ENCODE peak calls at places on chromosome 5, in six cellular contexts. A is pancreas, V is heart right ventricle, S is mammary epithelial cell, Z is spleen, K is right lobe of liver. D is an unnamed sample. For H3K4me1 and H3K36me3, the result is how much of the 10 kb centered on the place peaks cover.

GRCh38 chr5:8349855-8350254 is 480.9 kb downstream of the MTRR start:
- DNase-seq in V (no peak), Z (no peak), S (no peak), A (no peak), K (no peak), D (no peak)

GRCh38 chr5:126594077-126594476 is 942 bp downstream of the ALDH7A1 start:
- DNase-seq in K (no peak), V (no peak), A (no peak), Z (no peak), S (peak), D (no peak)

GRCh38 chr5:134122530-134122929 is 8.0 kb downstream of the TCF7 start:
- DNase-seq in A (no peak), K (no peak), S (no peak), Z (peak), V (no peak), D (no peak)

GRCh38 chr5:172719211-172719610 is 51.8 kb downstream of the DUSP1 start:
- DNase-seq in K (peak), V (no peak), Z (no peak), A (no peak), S (no peak), D (no peak)

GRCh38 chr5:64210866-64211265 is 45.2 kb downstream of the RNF180 start:
- DNase-seq in V (no peak), A (no peak), S (peak), Z (no peak), K (no peak), D (no peak)

GRCh38 chr5:170363671-170364070 is 25.5 kb downstream of the KCNMB1 start:
- DNase-seq in S (no peak), K (no peak), Z (no peak), A (no peak), V (no peak), D (no peak)

GRCh38 chr5:158758666-158759065 is 341.1 kb downstream of the EBF1 start:
- DNase-seq in Z (no peak), A (no peak), V (no peak), K (no peak), S (no peak), D (no peak)

GRCh38 chr5:135477594-135477993 is 25.4 kb upstream of the TIFAB start:
- DNase-seq in K (no peak), V (no peak), A (no peak), S (no peak), Z (no peak), D (peak)

GRCh38 chr5:143874312-143874711 is 62.4 kb downstream of the HMHB1 start:
- DNase-seq in Z (no peak), A (no peak), K (no peak), V (no peak), S (no peak), D (no peak)

GRCh38 chr5:73336366-73336765 is 112.2 kb downstream of the FOXD1 start:
- DNase-seq in V (no peak), Z (no peak), S (no peak), K (no peak), A (no peak), D (no peak)

GRCh38 chr5:135739383-135739961 is 95.0 kb upstream of the SLC25A48 start:
- DNase-seq in A (no peak), K (no peak), S (peak), V (no peak), Z (no peak), D (no peak)

GRCh38 chr5:102823441-102823874 is 68.4 kb downstream of the PAM start:
- DNase-seq in Z (no peak), K (no peak), V (no peak), A (no peak), S (no peak), D (no peak)

GRCh38 chr5:34503379-34504346 is 152.5 kb upstream of the RAI14 start:
- DNase-seq in S (no peak), V (no peak), K (no peak), A (no peak), Z (no peak), D (no peak)

GRCh38 chr5:84382363-84383295 is 2.1 kb downstream of the EDIL3 start:
- DNase-seq in K (no peak), V (peak), Z (no peak), A (no peak), S (peak), D (peak)

GRCh38 chr5:81750308-81751008 is 439 bp downstream of the SSBP2 start:
- DNase-seq in V (no peak), Z (no peak), A (no peak), S (no peak), K (no peak), D (peak)

GRCh38 chr5:151155149-151155776 is 2.3 kb downstream of the ANXA6 start:
- DNase-seq in Z (peak), S (no peak), A (no peak), K (no peak), V (no peak), D (no peak)

GRCh38 chr5:31149072-31149471 is 44.4 kb upstream of the CDH6 start:
- DNase-seq in S (no peak), Z (no peak), A (no peak), V (no peak), K (no peak), D (no peak)

GRCh38 chr5:33890633-33891032 is 1.2 kb downstream of the ADAMTS12 start:
- DNase-seq in A (no peak), S (peak), Z (no peak), V (no peak), K (no peak), D (no peak)

GRCh38 chr5:61347088-61347487 is 15.0 kb downstream of the ZSWIM6 start:
- DNase-seq in A (no peak), S (no peak), Z (no peak), K (no peak), V (no peak), D (no peak)

GRCh38 chr5:33761139-33761538 is 130.7 kb downstream of the ADAMTS12 start:
- DNase-seq in S (no peak), A (no peak), Z (no peak), K (no peak), V (no peak), D (no peak)

GRCh38 chr5:13591621-13592020 is 352.9 kb downstream of the DNAH5 start:
- DNase-seq in K (no peak), S (peak), Z (no peak), A (no peak), V (no peak), D (no peak)

GRCh38 chr5:103270581-103270980 is 12.0 kb downstream of the MACIR start:
- DNase-seq in K (no peak), Z (no peak), V (no peak), S (no peak), A (no peak), D (no peak)

GRCh38 chr5:13250450-13251291 is 693.8 kb downstream of the DNAH5 start:
- DNase-seq in S (no peak), V (no peak), Z (no peak), A (no peak), K (no peak), D (no peak)

GRCh38 chr5:75337366-75338021 is 474 bp downstream of the HMGCR start:
- DNase-seq in A (peak), V (no peak), Z (no peak), K (peak), S (peak), D (peak)

GRCh38 chr5:103562084-103562452 is 521 bp downstream of the NUDT12 start:
- DNase-seq in Z (no peak), V (no peak), S (no peak), K (no peak), A (no peak), D (peak)

GRCh38 chr5:82004511-82004910 is 32.7 kb downstream of the ATG10 start:
- DNase-seq in K (no peak), A (no peak), S (no peak), V (no peak), Z (no peak), D (no peak)

GRCh38 chr5:179273441-179274145 is 71.7 kb downstream of the ADAMTS2 start:
- DNase-seq in Z (peak), K (peak), A (no peak), S (no peak), V (no peak), D (peak)

GRCh38 chr5:65262590-65263189 is 219.0 kb downstream of the ADAMTS6 start:
- DNase-seq in S (peak), K (no peak), Z (no peak), V (peak), A (no peak), D (no peak)

GRCh38 chr5:86596476-86596875 is 21.3 kb upstream of the COX7C start:
- DNase-seq in K (no peak), S (no peak), A (no peak), Z (no peak), V (no peak), D (no peak)

GRCh38 chr5:179231309-179231708 is 114.0 kb downstream of the ADAMTS2 start:
- DNase-seq in V (no peak), Z (no peak), A (no peak), S (no peak), K (peak), D (no peak)

GRCh38 chr5:59799668-59800374 is 93.7 kb downstream of the PDE4D start:
- DNase-seq in Z (no peak), S (peak), A (no peak), K (no peak), V (no peak), D (no peak)

GRCh38 chr5:54792611-54793404 is 192.6 kb downstream of the ESM1 start:
- DNase-seq in A (no peak), S (no peak), Z (no peak), V (no peak), K (no peak), D (peak)

GRCh38 chr5:8012131-8012977 is 143.4 kb downstream of the MTRR start:
- DNase-seq in Z (no peak), V (no peak), A (no peak), K (no peak), S (no peak), D (no peak)

GRCh38 chr5:178326054-178326715 is 93.6 kb upstream of the PHYKPL start:
- DNase-seq in A (peak), V (no peak), Z (peak), S (no peak), K (peak), D (no peak)

GRCh38 chr5:97297063-97297715 is 114.1 kb upstream of the RIOK2 start:
- DNase-seq in Z (no peak), V (no peak), K (no peak), A (no peak), S (peak), D (no peak)

GRCh38 chr5:112136773-112137172 is 282.3 kb downstream of the EPB41L4A start:
- DNase-seq in V (no peak), A (no peak), S (no peak), Z (no peak), K (no peak), D (no peak)

GRCh38 chr5:126074538-126074937 is 348.7 kb upstream of the GRAMD2B start:
- DNase-seq in K (no peak), V (no peak), Z (no peak), S (no peak), A (no peak), D (no peak)

GRCh38 chr5:137300411-137301240 is 198.5 kb downstream of the SPOCK1 start:
- DNase-seq in Z (no peak), K (no peak), S (peak), V (no peak), A (no peak), D (no peak)

GRCh38 chr5:142960309-142960696 is 190.1 kb downstream of the ARHGAP26 start:
- DNase-seq in K (no peak), V (no peak), S (peak), A (no peak), Z (no peak), D (no peak)

GRCh38 chr5:1737790-1738405 is 61.7 kb downstream of the MRPL36 start:
- DNase-seq in A (no peak), Z (no peak), S (peak), K (no peak), V (no peak), D (peak)

DNA sequence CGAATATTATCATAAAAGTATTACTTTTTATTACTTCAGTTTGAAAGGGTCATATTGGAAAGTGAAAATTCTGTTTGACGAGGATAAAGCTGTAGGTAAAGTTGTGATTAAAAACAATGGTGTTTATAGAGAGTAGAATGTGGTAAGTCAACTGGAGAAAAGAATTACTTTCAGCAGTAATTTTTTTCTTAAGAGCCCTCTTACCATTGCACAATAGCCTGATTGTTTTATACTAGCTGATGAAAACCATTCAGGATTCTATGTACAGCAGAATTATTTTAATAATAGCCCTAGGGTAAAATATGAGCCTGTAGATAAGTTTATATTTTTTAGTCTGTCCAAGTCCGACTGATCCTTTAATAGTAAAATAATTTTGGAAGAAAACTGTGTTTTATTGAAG is 16.6 kb downstream of the CDC42SE2 start:
- DNase-seq in Z (no peak), K (no peak), V (no peak), S (no peak), A (no peak), D (no peak)
- H3K4me1 ChIP-seq in Z (half or more), K (under half), V (under half), S (under half), A (under half), D (under half)

GRCh38 chr5:52799983-52800393 is 12.3 kb downstream of the ITGA1 start:
- DNase-seq in A (peak), K (peak), Z (peak), V (peak), S (peak), D (peak)
- H3K4me3 ChIP-seq in A (peak), K (peak), Z (peak), V (peak), S (peak), D (peak)

GRCh38 chr5:141521244-141521781 is 32.4 kb downstream of the PCDHGC5 start:
- DNase-seq in K (no peak), S (peak), V (no peak), A (no peak), Z (no peak), D (no peak)

GRCh38 chr5:141522301-141522700 is 33.4 kb downstream of the PCDHGC5 start:
- DNase-seq in V (no peak), K (no peak), Z (no peak), S (peak), A (no peak), D (no peak)

GRCh38 chr5:141525659-141526058 is 36.8 kb downstream of the PCDHGC5 start:
- DNase-seq in A (peak), S (no peak), Z (no peak), V (no peak), K (no peak), D (no peak)

GRCh38 chr5:141523991-141524390 is 35.1 kb downstream of the PCDHGC5 start:
- DNase-seq in K (no peak), S (no peak), Z (no peak), V (no peak), A (no peak), D (no peak)

DNA sequence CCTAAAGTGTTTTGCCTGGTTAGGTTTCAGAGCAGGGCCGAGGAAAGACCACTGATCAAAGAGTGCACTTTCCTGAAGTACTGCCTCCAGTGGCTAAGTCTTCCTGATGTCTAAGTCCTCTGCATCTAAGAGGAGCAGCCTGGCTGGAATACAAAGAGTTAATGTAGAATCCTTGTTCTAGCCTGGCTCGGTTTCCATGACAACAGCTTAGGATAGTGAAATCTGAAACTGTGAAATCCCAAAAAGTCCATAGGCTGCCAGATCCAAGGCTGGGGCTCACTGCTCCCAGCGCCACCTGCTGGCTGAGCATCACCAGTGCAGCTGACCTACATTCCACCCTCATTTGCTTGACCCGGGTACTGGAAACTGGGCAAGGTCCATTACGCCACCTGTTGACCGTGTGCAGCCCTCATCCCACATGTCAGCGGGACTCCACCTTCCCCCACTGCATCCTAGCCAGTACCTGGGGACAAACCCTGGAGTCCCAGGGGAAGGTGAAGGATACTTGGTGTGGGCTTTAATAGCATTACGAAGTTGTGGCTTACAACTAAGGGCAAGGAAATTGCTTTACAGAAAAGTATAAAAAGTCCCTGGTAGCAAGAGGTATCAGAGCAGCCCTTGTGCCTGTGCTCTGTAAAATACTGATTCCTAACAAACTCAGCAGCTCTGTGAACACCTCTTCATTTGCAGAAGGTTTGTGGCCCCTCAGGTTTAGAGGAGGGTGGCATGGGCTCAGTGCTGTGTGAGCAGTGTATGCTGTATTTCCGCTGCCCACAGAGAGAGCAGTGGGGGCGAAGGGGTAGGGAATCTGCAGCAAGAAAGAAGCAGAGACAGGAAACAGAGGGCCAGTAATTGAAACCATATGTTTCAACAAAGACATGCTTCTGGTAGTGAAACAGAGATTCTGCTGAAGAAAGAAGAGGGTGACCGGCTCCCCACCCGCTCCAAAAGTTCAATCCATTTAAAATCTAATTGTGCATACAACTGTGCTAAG is 36.0 kb downstream of the PCDHGC5 start:
- DNase-seq in Z (peak), V (peak), S (peak), K (peak), A (peak), D (peak)
- H3K36me3 ChIP-seq in Z (under half), V (under half), S (under half), K (under half), A (under half), D (under half)

DNA sequence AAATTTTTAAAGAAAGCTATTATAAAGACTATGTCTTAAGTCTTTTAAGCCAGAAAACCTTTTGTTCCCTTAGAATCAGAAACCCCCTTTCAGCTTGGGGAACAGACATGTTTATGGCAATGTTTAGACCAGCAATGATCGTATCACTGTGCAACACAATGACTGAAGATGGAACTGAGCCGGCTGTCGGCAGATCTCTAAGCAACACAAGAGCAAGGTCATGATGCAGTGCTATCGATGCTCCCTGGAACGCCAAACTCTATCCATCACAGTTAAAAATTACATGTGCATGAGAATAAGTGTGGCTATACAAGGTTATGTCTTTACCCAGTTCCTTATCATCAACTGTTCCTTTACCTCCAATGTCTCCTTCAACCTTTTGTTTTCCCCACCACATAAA is 1.8 kb upstream of the RNF44 start:
- DNase-seq in V (no peak), S (no peak), Z (no peak), K (no peak), A (no peak), D (no peak)
- H3K4me1 ChIP-seq in V (under half), S (half or more), Z (half or more), K (under half), A (under half), D (under half)

GRCh38 chr5:95080456-95080855 is 204.4 kb downstream of the MCTP1 start:
- DNase-seq in Z (no peak), V (no peak), S (no peak), A (no peak), K (no peak), D (no peak)

GRCh38 chr5:95081500-95082355 is 203.2 kb downstream of the MCTP1 start:
- DNase-seq in A (no peak), Z (peak), K (peak), S (peak), V (peak), D (peak)

GRCh38 chr5:95080026-95080425 is 204.9 kb downstream of the MCTP1 start:
- DNase-seq in S (no peak), V (no peak), A (no peak), Z (no peak), K (no peak), D (no peak)

GRCh38 chr5:95076395-95077165 is 208.3 kb downstream of the MCTP1 start:
- DNase-seq in V (no peak), K (no peak), A (no peak), S (no peak), Z (no peak), D (no peak)

GRCh38 chr5:95078868-95079267 is 206.0 kb downstream of the MCTP1 start:
- DNase-seq in K (no peak), S (no peak), V (no peak), A (no peak), Z (no peak), D (no peak)
- H3K4me3 ChIP-seq in K (no peak), S (no peak), V (no peak), A (no peak), Z (no peak), D (no peak)

DNA sequence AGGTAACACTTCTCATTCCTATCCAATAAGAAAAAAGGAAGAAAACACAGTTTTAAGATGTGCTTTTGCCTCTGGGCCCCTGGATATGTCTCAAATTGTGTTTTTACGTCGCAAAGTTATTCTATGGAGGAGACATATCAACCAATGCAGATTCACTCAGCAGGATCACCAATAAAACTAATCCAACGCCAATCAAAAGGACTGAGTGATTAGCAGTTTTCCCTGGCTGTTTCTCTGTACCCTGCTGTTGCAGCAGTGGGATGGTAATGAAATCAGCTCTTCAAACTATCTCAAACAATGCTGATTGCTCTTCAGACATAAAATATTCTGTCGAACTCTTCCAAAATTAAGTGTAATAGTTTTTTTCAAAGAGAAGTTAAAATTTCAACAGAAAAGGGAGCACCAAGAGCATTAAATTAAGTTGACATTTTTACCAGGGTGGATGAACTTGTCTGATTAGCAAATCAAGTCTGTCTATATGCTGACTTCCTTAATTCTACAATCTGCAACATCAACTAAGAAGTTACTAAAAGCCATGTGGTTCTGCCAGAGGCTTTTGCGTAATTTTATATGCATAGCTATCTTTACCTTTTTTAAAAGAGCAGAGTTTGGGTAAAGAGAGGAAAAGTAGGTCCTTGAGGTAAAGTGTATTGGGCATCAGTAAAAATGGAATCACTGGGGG is 9.7 kb upstream of the HK3 start:
- DNase-seq in S (no peak), Z (no peak), K (no peak), A (no peak), V (no peak), D (no peak)
- H3K36me3 ChIP-seq in S (under half), Z (under half), K (under half), A (under half), V (under half), D (under half)

D was measured in aorta.